ENCODE peak calls at places on chromosomes 1 and 21, in eight cellular contexts. Q is heart right ventricle; G is aorta; I is sciatic nerve; Z is hypothalamus; U is stimulated activated CD4-positive, alpha-beta T cell treated with anti-CD3 and anti-CD28 coated beads, Interleukin-12 subunit alpha, Interleukin-12 subunit beta, amount 100 ng/mL, for 48 hours; H is NCI-H2081; A is type B pancreatic cell. W is an unnamed sample.
A peak's percentile ranks its signal among the peaks of the same experiment; 100 is the strongest.

GRCh38 chr21:34156957-34157356 is 83.6 kb downstream of the MRPS6 start:
- DNase-seq in I (no peak), Z (no peak), Q (no peak), A (no peak), G (no peak), H (no peak), U (no peak), W (no peak)

GRCh38 chr1:155003766-155004351 is 1.3 kb downstream of the ZBTB7B start:
- DNase-seq in G (peak; percentile 91), I (peak; percentile 84), A (no peak), H (peak; percentile 64), Q (peak; percentile 72), Z (no peak), U (no peak), W (peak; percentile 88)

GRCh38 chr1:236063919-236064673 is 794 bp downstream of the NID1 start:
- DNase-seq in I (peak; percentile 74), Z (peak; percentile 14), H (peak; percentile 27), U (no peak), G (peak; percentile 85), A (no peak), Q (peak; percentile 66), W (peak; percentile 88)

GRCh38 chr1:23756676-23757075 is 13.4 kb downstream of the ELOA start:
- DNase-seq in I (no peak), G (no peak), Z (no peak), H (no peak), Q (no peak), U (no peak), A (no peak), W (no peak)

GRCh38 chr1:226820935-226821718 is 49.3 kb upstream of the PSEN2 start:
- DNase-seq in A (no peak), G (peak; percentile 86), U (no peak), Q (peak; percentile 68), I (peak; percentile 88), Z (no peak), H (no peak), W (peak; percentile 84)

GRCh38 chr21:26236281-26236680 is 65.7 kb upstream of the APP start:
- DNase-seq in A (no peak), U (no peak), Q (no peak), Z (no peak), I (no peak), G (no peak), H (no peak), W (no peak)

GRCh38 chr1:85278853-85279314 is 2.5 kb upstream of the BCL10 start:
- DNase-seq in Z (no peak), Q (no peak), U (no peak), H (no peak), A (no peak), G (no peak), I (no peak), W (no peak)

GRCh38 chr21:28193189-28193588 is 799.5 kb downstream of the LTN1 start:
- DNase-seq in Q (no peak), I (no peak), Z (no peak), A (no peak), H (no peak), U (no peak), G (no peak), W (no peak)

GRCh38 chr1:44316231-44316759 is 38.8 kb downstream of the ERI3 start:
- DNase-seq in Q (no peak), H (peak; percentile 50), A (no peak), U (no peak), I (no peak), G (no peak), Z (no peak), W (no peak)

GRCh38 chr1:218872026-218872425 is 301.7 kb upstream of the LYPLAL1 start:
- DNase-seq in G (no peak), Q (no peak), Z (no peak), H (no peak), U (no peak), I (no peak), A (no peak), W (no peak)

GRCh38 chr1:45329445-45329844 is 2.8 kb downstream of the HPDL start:
- DNase-seq in Z (no peak), U (no peak), Q (no peak), I (no peak), G (no peak), H (no peak), A (no peak), W (no peak)

GRCh38 chr1:86207323-86207722 is 50.8 kb upstream of the COL24A1 start:
- DNase-seq in I (no peak), U (no peak), Z (no peak), G (no peak), A (no peak), Q (peak; percentile 8), H (peak; percentile 27), W (no peak)

GRCh38 chr21:25107708-25108107 is 499.6 kb downstream of the MRPL39 start:
- DNase-seq in H (no peak), I (no peak), G (no peak), A (no peak), Z (no peak), Q (no peak), U (no peak), W (no peak)

GRCh38 chr1:10867914-10868598 is 71.6 kb upstream of the CASZ1 start:
- DNase-seq in A (no peak), G (peak; percentile 53), Z (no peak), I (no peak), Q (no peak), U (no peak), H (peak; percentile 96), W (no peak)